ENCODE peak calls at places on chromosomes 13 and 19, in seven cellular contexts. One of them, this sample, is unnamed.

GRCh38 chr13:39253774-39254173 is 215.5 kb downstream of the NHLRC3 start:
- DNase-seq in K562: no peak
- DNase-seq in WTC11: no peak
- DNase-seq in HCT116: no peak
- DNase-seq in H1: no peak
- DNase-seq in HepG2: no peak
- DNase-seq in GM12878: no peak
- DNase-seq in this sample: no peak

GRCh38 chr13:93151277-93151676 is 75.3 kb upstream of the GPC6 start:
- DNase-seq in K562: no peak
- DNase-seq in WTC11: no peak
- DNase-seq in HCT116: no peak
- DNase-seq in H1: no peak
- DNase-seq in HepG2: no peak
- DNase-seq in GM12878: no peak
- DNase-seq in this sample: no peak

GRCh38 chr19:18611327-18612050 is 1.2 kb upstream of the TMEM59L start:
- DNase-seq in K562: peak; percentile 71
- DNase-seq in WTC11: peak; percentile 67
- DNase-seq in HCT116: no peak
- DNase-seq in H1: no peak
- DNase-seq in HepG2: peak; percentile 76
- DNase-seq in GM12878: no peak
- DNase-seq in this sample: no peak

GRCh38 chr13:39586956-39587605 is 15.9 kb downstream of the LHFPL6 start:
- DNase-seq in K562: no peak
- DNase-seq in WTC11: no peak
- DNase-seq in HCT116: no peak
- DNase-seq in H1: no peak
- DNase-seq in HepG2: no peak
- DNase-seq in GM12878: no peak
- DNase-seq in this sample: no peak

GRCh38 chr19:4430760-4431159 is 26.8 kb downstream of the UBXN6 start:
- DNase-seq in K562: no peak
- DNase-seq in WTC11: no peak
- DNase-seq in HCT116: no peak
- DNase-seq in H1: no peak
- DNase-seq in HepG2: no peak
- DNase-seq in GM12878: no peak
- DNase-seq in this sample: no peak

GRCh38 chr13:29497137-29497654 is 98.3 kb downstream of the SLC7A1 start:
- DNase-seq in K562: no peak
- DNase-seq in WTC11: no peak
- DNase-seq in HCT116: no peak
- DNase-seq in H1: no peak
- DNase-seq in HepG2: no peak
- DNase-seq in GM12878: no peak
- DNase-seq in this sample: no peak

GRCh38 chr19:11766597-11767591 is at the start of gene ZNF441:
- DNase-seq in K562: peak; percentile 96
- DNase-seq in WTC11: peak; percentile 97
- DNase-seq in HCT116: peak; percentile 79
- DNase-seq in H1: peak; percentile 46
- DNase-seq in HepG2: peak; percentile 94
- DNase-seq in GM12878: peak; percentile 83
- DNase-seq in this sample: peak; percentile 77

GRCh38 chr19:28426110-28426901 is 786.6 kb downstream of the UQCRFS1 start:
- DNase-seq in K562: no peak
- DNase-seq in WTC11: no peak
- DNase-seq in HCT116: no peak
- DNase-seq in H1: no peak
- DNase-seq in HepG2: no peak
- DNase-seq in GM12878: no peak
- DNase-seq in this sample: no peak

GRCh38 chr13:110448677-110449076 is 112.8 kb downstream of the RAB20 start:
- DNase-seq in K562: no peak
- DNase-seq in WTC11: no peak
- DNase-seq in HCT116: no peak
- DNase-seq in H1: no peak
- DNase-seq in HepG2: no peak
- DNase-seq in GM12878: no peak
- DNase-seq in this sample: no peak

GRCh38 chr19:21115430-21115829 is 26.4 kb upstream of the ZNF431 start:
- DNase-seq in K562: no peak
- DNase-seq in WTC11: no peak
- DNase-seq in HCT116: no peak
- DNase-seq in H1: no peak
- DNase-seq in HepG2: no peak
- DNase-seq in GM12878: no peak
- DNase-seq in this sample: no peak

GRCh38 chr19:49106648-49107135 is 7.5 kb upstream of the LIN7B start:
- DNase-seq in K562: peak; percentile 34
- DNase-seq in WTC11: peak; percentile 83
- DNase-seq in HCT116: peak; percentile 43
- DNase-seq in H1: no peak
- DNase-seq in HepG2: peak; percentile 59
- DNase-seq in GM12878: no peak
- DNase-seq in this sample: no peak

GRCh38 chr13:40187324-40187795 is 479.1 kb downstream of the FOXO1 start:
- DNase-seq in K562: no peak
- DNase-seq in WTC11: no peak
- DNase-seq in HCT116: no peak
- DNase-seq in H1: no peak
- DNase-seq in HepG2: no peak
- DNase-seq in GM12878: no peak
- DNase-seq in this sample: peak; percentile 20

GRCh38 chr13:83987394-83987793 is 105.1 kb upstream of the SLITRK1 start:
- DNase-seq in K562: no peak
- DNase-seq in WTC11: no peak
- DNase-seq in HCT116: no peak
- DNase-seq in H1: no peak
- DNase-seq in HepG2: no peak
- DNase-seq in GM12878: no peak
- DNase-seq in this sample: no peak

GRCh38 chr13:104577029-104577820 is 1511.0 kb upstream of the SLC10A2 start:
- DNase-seq in K562: no peak
- DNase-seq in WTC11: no peak
- DNase-seq in HCT116: no peak
- DNase-seq in H1: no peak
- DNase-seq in HepG2: no peak
- DNase-seq in GM12878: no peak
- DNase-seq in this sample: no peak

GRCh38 chr13:110714798-110715394 is 1.4 kb downstream of the ING1 start:
- DNase-seq in K562: no peak
- DNase-seq in WTC11: peak; percentile 49
- DNase-seq in HCT116: no peak
- DNase-seq in H1: no peak
- DNase-seq in HepG2: peak; percentile 20
- DNase-seq in GM12878: no peak
- DNase-seq in this sample: no peak

GRCh38 chr19:1566392-1567115 is 1.6 kb downstream of the MEX3D start:
- DNase-seq in K562: peak; percentile 57
- DNase-seq in WTC11: peak; percentile 74
- DNase-seq in HCT116: no peak
- DNase-seq in H1: peak; percentile 39
- DNase-seq in HepG2: peak; percentile 40
- DNase-seq in GM12878: no peak
- DNase-seq in this sample: no peak

GRCh38 chr19:42461700-42462324 is 19.1 kb upstream of the CXCL17 start:
- DNase-seq in K562: no peak
- DNase-seq in WTC11: no peak
- DNase-seq in HCT116: no peak
- DNase-seq in H1: no peak
- DNase-seq in HepG2: peak; percentile 52
- DNase-seq in GM12878: no peak
- DNase-seq in this sample: no peak

GRCh38 chr19:1865172-1866010 is 2.0 kb upstream of the KLF16 start:
- DNase-seq in K562: no peak
- DNase-seq in WTC11: no peak
- DNase-seq in HCT116: no peak
- DNase-seq in H1: no peak
- DNase-seq in HepG2: no peak
- DNase-seq in GM12878: no peak
- DNase-seq in this sample: no peak

GRCh38 chr19:10510301-10510802 is 6.9 kb downstream of the S1PR5 start:
- DNase-seq in K562: peak; percentile 72
- DNase-seq in WTC11: peak; percentile 88
- DNase-seq in HCT116: no peak
- DNase-seq in H1: no peak
- DNase-seq in HepG2: peak; percentile 25
- DNase-seq in GM12878: no peak
- DNase-seq in this sample: peak; percentile 33

GRCh38 chr19:939922-940321 is 14.1 kb downstream of the ARID3A start:
- DNase-seq in K562: no peak
- DNase-seq in WTC11: no peak
- DNase-seq in HCT116: no peak
- DNase-seq in H1: no peak
- DNase-seq in HepG2: no peak
- DNase-seq in GM12878: no peak
- DNase-seq in this sample: no peak

GRCh38 chr19:54432144-54432738 is 16.8 kb upstream of the LENG8 start:
- DNase-seq in K562: no peak
- DNase-seq in WTC11: no peak
- DNase-seq in HCT116: peak; percentile 73
- DNase-seq in H1: no peak
- DNase-seq in HepG2: no peak
- DNase-seq in GM12878: no peak
- DNase-seq in this sample: no peak

GRCh38 chr19:29810504-29810871 is 1.3 kb upstream of the CCNE1 start:
- DNase-seq in K562: peak; percentile 40
- DNase-seq in WTC11: no peak
- DNase-seq in HCT116: no peak
- DNase-seq in H1: no peak
- DNase-seq in HepG2: no peak
- DNase-seq in GM12878: no peak
- DNase-seq in this sample: no peak

GRCh38 chr13:112248909-112249592 is 127.1 kb upstream of the SPACA7 start:
- DNase-seq in K562: no peak
- DNase-seq in WTC11: no peak
- DNase-seq in HCT116: no peak
- DNase-seq in H1: no peak
- DNase-seq in HepG2: no peak
- DNase-seq in GM12878: no peak
- DNase-seq in this sample: no peak

GRCh38 chr13:112251930-112252585 is 124.1 kb upstream of the SPACA7 start:
- DNase-seq in K562: no peak
- DNase-seq in WTC11: no peak
- DNase-seq in HCT116: no peak
- DNase-seq in H1: no peak
- DNase-seq in HepG2: no peak
- DNase-seq in GM12878: no peak
- DNase-seq in this sample: no peak

GRCh38 chr13:112250788-112251445 is 125.2 kb upstream of the SPACA7 start:
- DNase-seq in K562: no peak
- DNase-seq in WTC11: no peak
- DNase-seq in HCT116: no peak
- DNase-seq in H1: no peak
- DNase-seq in HepG2: no peak
- DNase-seq in GM12878: no peak
- DNase-seq in this sample: no peak

GRCh38 chr13:112248406-112248760 is 127.8 kb upstream of the SPACA7 start:
- DNase-seq in K562: no peak
- DNase-seq in WTC11: no peak
- DNase-seq in HCT116: no peak
- DNase-seq in H1: no peak
- DNase-seq in HepG2: no peak
- DNase-seq in GM12878: no peak
- DNase-seq in this sample: no peak

GRCh38 chr13:112249644-112250610 is 126.2 kb upstream of the SPACA7 start:
- DNase-seq in K562: no peak
- DNase-seq in WTC11: no peak
- DNase-seq in HCT116: no peak
- DNase-seq in H1: no peak
- DNase-seq in HepG2: no peak
- DNase-seq in GM12878: no peak
- DNase-seq in this sample: no peak
- TF ChIP-seq SP1 in K562: no peak
- TF ChIP-seq SP1 in WTC11: no peak
- TF ChIP-seq SP1 in HCT116: no peak
- TF ChIP-seq SP1 in H1: no peak
- TF ChIP-seq SP1 in HepG2: no peak
- TF ChIP-seq SP1 in GM12878: no peak
- TF ChIP-seq SP1 in this sample: no peak

GRCh38 chr13:20044086-20044485 is 85.6 kb downstream of the ZMYM2 start:
- DNase-seq in K562: no peak
- DNase-seq in WTC11: no peak
- DNase-seq in HCT116: no peak
- DNase-seq in H1: no peak
- DNase-seq in HepG2: no peak
- DNase-seq in GM12878: no peak
- DNase-seq in this sample: no peak
- TF ChIP-seq SP1 in K562: no peak
- TF ChIP-seq SP1 in WTC11: no peak
- TF ChIP-seq SP1 in HCT116: no peak
- TF ChIP-seq SP1 in H1: no peak
- TF ChIP-seq SP1 in HepG2: no peak
- TF ChIP-seq SP1 in GM12878: no peak
- TF ChIP-seq SP1 in this sample: no peak

GRCh38 chr19:7799640-7800355 is 30.2 kb upstream of the EVI5L start:
- DNase-seq in K562: peak; percentile 64
- DNase-seq in WTC11: peak; percentile 81
- DNase-seq in HCT116: peak; percentile 76
- DNase-seq in H1: peak; percentile 41
- DNase-seq in HepG2: peak; percentile 60
- DNase-seq in GM12878: no peak
- DNase-seq in this sample: peak; percentile 54
- TF ChIP-seq SP1 in K562: no peak
- TF ChIP-seq SP1 in WTC11: no peak
- TF ChIP-seq SP1 in HCT116: no peak
- TF ChIP-seq SP1 in H1: peak; percentile 25
- TF ChIP-seq SP1 in HepG2: no peak
- TF ChIP-seq SP1 in GM12878: no peak
- TF ChIP-seq SP1 in this sample: no peak

GRCh38 chr13:79451500-79451962 is 29.4 kb upstream of the NDFIP2 start:
- DNase-seq in K562: peak; percentile 68
- DNase-seq in WTC11: peak; percentile 19
- DNase-seq in HCT116: no peak
- DNase-seq in H1: no peak
- DNase-seq in HepG2: no peak
- DNase-seq in GM12878: peak; percentile 71
- DNase-seq in this sample: peak; percentile 69
- TF ChIP-seq SP1 in K562: no peak
- TF ChIP-seq SP1 in WTC11: no peak
- TF ChIP-seq SP1 in HCT116: no peak
- TF ChIP-seq SP1 in H1: no peak
- TF ChIP-seq SP1 in HepG2: no peak
- TF ChIP-seq SP1 in GM12878: peak; percentile 19
- TF ChIP-seq SP1 in this sample: no peak

GRCh38 chr13:109243311-109243951 is 543.0 kb downstream of the IRS2 start:
- DNase-seq in K562: no peak
- DNase-seq in WTC11: no peak
- DNase-seq in HCT116: peak; percentile 85
- DNase-seq in H1: no peak
- DNase-seq in HepG2: no peak
- DNase-seq in GM12878: no peak
- DNase-seq in this sample: no peak
- TF ChIP-seq SP1 in K562: no peak
- TF ChIP-seq SP1 in WTC11: no peak
- TF ChIP-seq SP1 in HCT116: peak; percentile 71
- TF ChIP-seq SP1 in H1: no peak
- TF ChIP-seq SP1 in HepG2: no peak
- TF ChIP-seq SP1 in GM12878: no peak
- TF ChIP-seq SP1 in this sample: no peak

This sample was measured in HEK293T.